ENCODE peak calls at places on chromosomes 12 and 14, in four cellular contexts. L is H1, Z is WTC11, M is SK-N-SH. G is an unnamed sample.

GRCh38 chr14:26966942-26967341 is 369.1 kb upstream of the NOVA1 start:
- DNase-seq in M (no peak), Z (no peak), L (no peak), G (no peak)

GRCh38 chr14:29235991-29236390 is 469.4 kb downstream of the FOXG1 start:
- DNase-seq in L (no peak), M (no peak), Z (no peak), G (no peak)

GRCh38 chr14:105088812-105089745 is 23.8 kb upstream of the GPR132 start:
- DNase-seq in Z (no peak), M (no peak), L (no peak), G (no peak)

GRCh38 chr12:104805186-104805585 is 152.9 kb downstream of the SLC41A2 start:
- DNase-seq in L (no peak), M (no peak), Z (no peak), G (no peak)

GRCh38 chr12:124681779-124682391 is 114.5 kb upstream of the NCOR2 start:
- DNase-seq in M (no peak), Z (no peak), L (no peak), G (no peak)

GRCh38 chr12:96861656-96862055 is 45.4 kb upstream of the NEDD1 start:
- DNase-seq in Z (no peak), L (no peak), M (no peak), G (no peak)

GRCh38 chr12:58804749-58805148 is 115.6 kb downstream of the LRIG3 start:
- DNase-seq in L (no peak), Z (no peak), M (peak), G (peak)

GRCh38 chr12:12405882-12406281 is 49.0 kb downstream of the BORCS5 start:
- DNase-seq in L (no peak), M (no peak), Z (no peak), G (no peak)

GRCh38 chr14:75978249-75978731 is 3.5 kb downstream of the TGFB3 start:
- DNase-seq in M (peak), Z (no peak), L (no peak), G (no peak)

GRCh38 chr12:104602901-104603300 is 146.2 kb downstream of the CHST11 start:
- DNase-seq in L (no peak), M (no peak), Z (no peak), G (no peak)

GRCh38 chr12:130689408-130690405 is 26.4 kb downstream of the RIMBP2 start:
- DNase-seq in L (no peak), Z (no peak), M (no peak), G (no peak)

GRCh38 chr14:105500036-105500725 is 9.1 kb downstream of the TEDC1 start:
- DNase-seq in L (no peak), M (peak), Z (no peak), G (no peak)

DNA sequence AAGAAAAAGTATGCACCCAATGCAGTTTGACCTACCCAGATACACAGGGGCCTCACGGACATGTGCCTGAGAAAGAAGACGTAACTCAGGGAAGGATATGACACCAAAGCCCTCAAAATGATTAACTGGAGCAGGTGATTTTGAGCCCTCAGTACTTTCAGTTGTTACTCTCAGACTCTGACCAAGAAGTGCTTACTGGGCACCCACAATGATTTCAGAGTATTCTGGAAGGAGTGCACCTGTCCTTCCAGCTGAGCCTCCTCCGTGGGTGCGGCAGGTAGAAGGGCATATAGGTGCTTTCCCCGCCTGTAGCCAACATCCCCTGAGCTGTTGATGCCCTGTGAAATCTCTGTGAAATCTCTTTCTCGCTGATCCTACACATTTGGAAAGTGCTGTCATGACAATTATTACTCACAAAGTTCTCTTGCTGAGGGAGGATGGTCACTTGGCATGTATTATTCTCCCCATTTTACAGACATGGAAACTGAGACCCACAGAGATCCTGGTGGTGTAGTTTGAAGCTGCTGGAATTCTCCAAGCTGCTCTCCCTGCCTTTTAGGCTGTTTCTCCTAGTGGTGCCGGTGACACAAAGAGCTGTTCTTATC is 154.3 kb upstream of the CCND2 start:
- DNase-seq in M (no peak), L (peak), Z (no peak), G (no peak)
- TF ChIP-seq TEAD4 in M (no peak), L (no peak), Z (no peak), G (no peak)

GRCh38 chr14:95233702-95234241 is 76.4 kb upstream of the DICER1 start:
- DNase-seq in M (no peak), Z (no peak), L (no peak), G (no peak)
- TF ChIP-seq TEAD4 in M (no peak), Z (no peak), L (no peak), G (no peak)

GRCh38 chr12:111441107-111441928 is 35.6 kb downstream of the SH2B3 start:
- DNase-seq in M (no peak), Z (no peak), L (no peak), G (no peak)

GRCh38 chr12:111444314-111444705 is 38.6 kb downstream of the SH2B3 start:
- DNase-seq in M (no peak), L (no peak), Z (no peak), G (no peak)

GRCh38 chr12:111443086-111443485 is 37.4 kb downstream of the SH2B3 start:
- DNase-seq in L (no peak), Z (no peak), M (no peak), G (no peak)

GRCh38 chr12:111443586-111443985 is 37.9 kb downstream of the SH2B3 start:
- DNase-seq in Z (no peak), M (no peak), L (no peak), G (no peak)

DNA sequence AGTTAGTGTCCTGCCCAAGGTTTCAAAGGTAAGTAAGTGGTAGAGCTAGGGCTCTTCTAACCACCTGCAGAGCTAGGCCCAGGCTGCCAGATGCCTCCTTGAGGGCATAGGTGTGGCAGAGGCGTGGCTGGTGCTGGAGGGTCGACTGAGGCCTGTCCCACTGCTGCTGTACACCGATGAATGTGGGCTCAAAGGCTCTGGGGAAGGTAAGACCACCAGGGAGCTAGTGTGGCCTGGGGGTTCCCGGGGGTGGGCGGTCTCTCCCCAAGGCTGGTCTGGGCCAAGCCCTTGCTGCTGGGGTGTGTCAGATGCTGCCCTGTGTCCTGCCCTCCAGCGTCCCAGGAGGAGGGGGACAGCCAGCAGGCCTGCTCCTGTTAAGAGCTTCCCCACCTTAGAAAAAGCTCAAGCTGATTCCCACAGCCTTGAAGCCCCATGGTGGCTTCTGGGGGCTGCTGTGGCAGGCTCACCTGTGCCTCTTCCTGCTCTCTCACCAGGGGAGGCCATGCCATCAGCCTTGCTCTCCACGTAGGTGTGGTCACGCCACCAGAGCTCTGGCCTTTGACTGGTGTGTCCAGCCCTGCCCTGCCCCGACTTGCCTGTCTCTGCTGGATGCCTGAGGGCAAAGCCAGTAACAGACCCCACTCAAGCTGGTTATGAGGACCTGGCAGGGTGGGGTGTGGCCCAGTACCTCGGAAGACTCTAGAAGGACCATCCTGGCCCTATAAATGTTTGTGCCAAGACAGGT is 36.8 kb downstream of the SH2B3 start:
- DNase-seq in Z (peak), M (no peak), L (no peak), G (no peak)
- TF ChIP-seq TEAD4 in Z (no peak), M (no peak), L (no peak), G (no peak)

DNA sequence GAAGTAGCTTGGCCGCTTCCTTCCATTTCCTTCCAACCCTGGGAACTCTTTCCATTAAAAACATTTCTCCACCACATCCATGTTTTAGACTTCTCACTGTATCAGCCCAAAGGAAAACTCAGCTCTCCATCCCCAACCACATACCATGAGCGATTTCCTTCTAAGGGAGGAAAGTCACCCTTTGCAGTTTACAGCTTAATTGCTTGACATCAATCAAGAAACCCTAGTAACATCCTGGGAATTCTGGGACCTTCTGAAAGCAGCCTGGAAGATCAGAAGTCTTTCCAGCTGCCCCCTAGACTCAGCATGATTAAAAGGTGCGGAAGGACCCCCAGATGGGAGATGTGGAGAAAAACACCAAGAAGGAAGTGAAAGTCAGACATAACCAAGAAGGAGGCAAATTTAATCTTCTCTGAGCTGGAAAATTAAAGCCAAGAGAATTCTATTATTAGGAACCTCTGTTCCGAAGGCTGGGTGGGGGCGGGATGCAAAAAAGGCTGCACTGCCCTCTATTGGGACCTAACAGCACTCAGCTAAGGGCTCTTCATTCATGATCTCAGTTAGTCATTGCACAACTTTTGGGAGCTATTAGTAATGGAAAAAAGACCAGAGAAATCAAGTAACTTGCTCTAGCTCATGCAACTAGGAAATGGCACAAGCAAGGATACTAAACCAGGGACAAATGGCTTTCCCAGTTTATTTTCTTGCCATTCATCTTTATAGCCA is 73.2 kb upstream of the PLXNC1 start:
- DNase-seq in M (peak), Z (no peak), L (no peak), G (peak)
- TF ChIP-seq TEAD4 in M (no peak), Z (no peak), L (no peak), G (no peak)

DNA sequence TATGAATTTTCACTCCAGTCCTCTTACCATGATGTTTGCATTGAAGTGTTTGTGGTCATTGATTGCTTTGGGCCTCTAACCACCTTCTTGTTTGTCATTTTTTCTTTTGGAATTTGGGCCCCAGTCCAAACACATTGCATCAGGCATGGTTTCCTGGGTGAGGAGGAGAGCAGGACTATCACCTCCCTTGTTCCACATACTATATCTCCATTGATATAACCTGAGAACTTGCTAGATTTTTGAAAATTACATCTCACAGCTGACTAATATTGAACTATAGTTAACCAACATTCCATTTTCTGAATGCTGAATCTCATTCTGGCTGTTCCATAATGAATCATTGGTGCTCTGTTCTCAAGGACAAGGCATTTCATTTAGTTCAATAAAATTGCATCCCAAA is 329.2 kb downstream of the ZFP36L1 start:
- DNase-seq in L (no peak), Z (no peak), M (no peak), G (no peak)
- TF ChIP-seq TEAD4 in L (no peak), Z (no peak), M (no peak), G (no peak)

GRCh38 chr14:55329999-55330710 is 58.9 kb downstream of the FBXO34 start:
- DNase-seq in M (no peak), L (no peak), Z (no peak), G (no peak)
- TF ChIP-seq TEAD4 in M (no peak), L (no peak), Z (no peak), G (no peak)

GRCh38 chr14:69624131-69624530 is 12.7 kb downstream of the SUSD6 start:
- DNase-seq in L (no peak), Z (no peak), M (no peak), G (no peak)
- TF ChIP-seq TEAD4 in L (no peak), Z (no peak), M (no peak), G (no peak)